ENCODE peak calls at places on chromosomes 11 and 22, in four cellular contexts. M, L, Q and D are unnamed samples.

GRCh38 chr11:393219-394033 is 583 bp upstream of the PKP3 start:
- DNase-seq in M (peak), Q (peak), L (no peak), D (peak)

GRCh38 chr22:17855891-17856290 is 81.6 kb upstream of the BID start:
- DNase-seq in Q (no peak), L (no peak), M (no peak), D (no peak)

GRCh38 chr11:93197383-93198220 is at the start of gene SLC36A4:
- DNase-seq in M (peak), Q (peak), L (peak), D (peak)

GRCh38 chr11:16911186-16911585 is 103.0 kb downstream of the PLEKHA7 start:
- DNase-seq in L (no peak), M (no peak), Q (no peak), D (no peak)

GRCh38 chr11:130202818-130203671 is 43.5 kb downstream of the ST14 start:
- DNase-seq in L (no peak), Q (no peak), M (no peak), D (no peak)

GRCh38 chr22:19480173-19480568 is 451 bp downstream of the CDC45 start:
- DNase-seq in M (no peak), Q (no peak), L (no peak), D (no peak)

GRCh38 chr22:39873963-39874362 is 19.6 kb downstream of the ENTHD1 start:
- DNase-seq in M (no peak), L (no peak), Q (no peak), D (no peak)

GRCh38 chr11:112227002-112227401 is 774 bp downstream of the PTS start:
- DNase-seq in Q (no peak), L (no peak), M (peak), D (no peak)

GRCh38 chr11:81237139-81237538 is 1496.5 kb downstream of the FAM181B start:
- DNase-seq in M (no peak), L (no peak), Q (no peak), D (peak)

GRCh38 chr22:30305519-30305905 is 16.2 kb upstream of the CASTOR1 start:
- DNase-seq in M (no peak), Q (no peak), L (no peak), D (no peak)

GRCh38 chr22:28497188-28497587 is 182.5 kb downstream of the TTC28 start:
- DNase-seq in L (no peak), Q (no peak), M (no peak), D (no peak)

GRCh38 chr11:2523821-2524391 is 79.1 kb downstream of the KCNQ1 start:
- DNase-seq in M (no peak), L (no peak), Q (no peak), D (no peak)

GRCh38 chr11:117328414-117329010 is 858 bp downstream of the CEP164 start:
- DNase-seq in M (no peak), L (no peak), Q (no peak), D (peak)

GRCh38 chr11:22426915-22427314 is 88.7 kb downstream of the SLC17A6 start:
- DNase-seq in M (no peak), Q (no peak), L (no peak), D (no peak)

GRCh38 chr11:65894034-65894591 is 3.6 kb downstream of the CCDC85B start:
- DNase-seq in L (no peak), M (no peak), Q (no peak), D (no peak)

GRCh38 chr11:78350101-78350645 is 67.4 kb downstream of the GAB2 start:
- DNase-seq in M (no peak), L (no peak), Q (no peak), D (peak)

GRCh38 chr11:102347526-102348331 is 715 bp downstream of the BIRC2 start:
- DNase-seq in L (no peak), Q (no peak), M (peak), D (peak)

GRCh38 chr11:35066029-35066428 is 72.9 kb upstream of the CD44 start:
- DNase-seq in M (no peak), L (no peak), Q (no peak), D (no peak)

GRCh38 chr22:45970709-45971388 is 6.1 kb downstream of the WNT7B start:
- DNase-seq in M (no peak), L (no peak), Q (no peak), D (no peak)

GRCh38 chr11:17392872-17393271 is 4.4 kb upstream of the KCNJ11 start:
- DNase-seq in M (no peak), L (no peak), Q (no peak), D (no peak)

GRCh38 chr11:12148466-12148865 is 38.1 kb downstream of the MICAL2 start:
- DNase-seq in Q (no peak), L (no peak), M (no peak), D (no peak)

GRCh38 chr11:60744114-60744513 is 12.6 kb upstream of the MS4A15 start:
- DNase-seq in M (no peak), Q (no peak), L (no peak), D (no peak)

GRCh38 chr11:23509023-23509422 is 648.7 kb upstream of the CCDC179 start:
- DNase-seq in L (no peak), M (no peak), Q (no peak), D (no peak)

GRCh38 chr22:20787223-20787622 is 13.3 kb downstream of the SERPIND1 start:
- DNase-seq in M (no peak), L (no peak), Q (no peak), D (no peak)

DNA sequence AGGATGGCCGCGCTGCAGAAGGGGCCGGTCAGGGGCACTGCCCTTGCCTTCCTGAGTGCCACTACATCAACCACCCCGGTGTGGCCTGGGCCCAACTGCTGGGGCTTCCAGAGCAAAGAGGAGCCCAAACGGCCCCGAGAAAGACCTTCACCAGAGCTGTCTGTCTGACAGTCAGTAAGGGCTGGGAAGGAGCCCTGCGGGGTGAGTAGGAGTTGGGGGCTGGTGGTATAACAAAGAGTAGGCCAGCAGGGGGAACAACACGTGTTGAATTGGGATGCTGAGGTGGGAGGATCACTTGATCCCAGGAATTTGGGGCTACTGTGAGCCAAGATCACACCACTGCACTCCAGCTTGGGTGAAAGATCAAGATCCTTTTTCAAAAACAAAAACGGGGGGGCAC is 3.9 kb downstream of the GSTT4 start:
- DNase-seq in M (no peak), Q (no peak), L (no peak), D (no peak)
- TF ChIP-seq JUND in M (no peak), Q (no peak), L (no peak), D (no peak)

DNA sequence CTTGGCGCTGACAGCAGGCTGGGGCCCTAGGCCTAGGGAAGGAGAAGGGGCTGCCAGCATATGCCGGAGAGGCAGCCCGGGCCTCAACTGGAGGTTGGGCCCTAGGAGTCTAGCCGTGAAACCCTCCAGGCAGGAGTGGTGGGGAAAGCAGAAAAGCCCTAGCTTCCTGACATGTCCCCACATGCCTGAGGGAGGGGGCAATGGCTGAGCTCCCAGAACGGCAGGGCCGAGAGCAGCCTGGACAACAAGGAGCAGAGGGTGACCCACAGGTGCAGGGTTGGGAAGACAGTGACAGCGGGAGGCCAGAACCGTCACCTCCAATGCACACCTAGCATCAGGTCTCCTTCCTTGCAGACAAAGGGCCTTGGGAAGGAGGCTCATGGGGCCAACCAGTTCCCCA is 63.7 kb downstream of the ELFN2 start:
- DNase-seq in L (no peak), M (no peak), Q (no peak), D (no peak)
- TF ChIP-seq JUND in L (no peak), M (no peak), Q (no peak), D (no peak)

GRCh38 chr11:122123258-122123929 is 7.4 kb upstream of the BLID start:
- DNase-seq in Q (no peak), M (no peak), L (no peak), D (no peak)
- TF ChIP-seq JUND in Q (no peak), M (no peak), L (no peak), D (no peak)

GRCh38 chr11:68979931-68980775 is 633 bp downstream of the MRGPRD start:
- DNase-seq in L (no peak), M (no peak), Q (no peak), D (no peak)
- TF ChIP-seq JUND in L (no peak), M (no peak), Q (no peak), D (no peak)

DNA sequence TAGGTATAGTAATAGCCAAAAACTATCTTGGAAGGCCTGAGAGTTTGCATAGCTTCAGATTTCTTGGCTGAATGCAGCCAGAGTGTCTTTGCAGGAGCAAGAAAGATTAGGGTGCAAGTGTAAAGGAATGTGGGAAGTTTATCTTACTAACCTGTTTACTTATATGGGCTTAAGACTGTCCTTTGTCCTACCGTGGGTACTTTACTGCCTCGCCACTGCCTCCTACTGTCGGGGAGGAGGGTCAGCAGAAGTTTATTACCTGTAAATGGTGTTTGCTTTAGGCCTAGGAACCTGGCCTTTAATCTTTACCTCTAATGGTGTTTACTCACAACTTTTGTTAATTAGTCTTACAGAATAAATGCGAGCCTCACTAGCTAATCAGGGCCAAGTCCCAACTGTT is 633.8 kb downstream of the DLG2 start:
- DNase-seq in L (peak), Q (peak), M (no peak), D (peak)
- TF ChIP-seq JUND in L (no peak), Q (no peak), M (no peak), D (no peak)

GRCh38 chr22:23058481-23059336 is 11.6 kb upstream of the GNAZ start:
- DNase-seq in Q (no peak), L (no peak), M (no peak), D (no peak)
- TF ChIP-seq JUND in Q (no peak), L (no peak), M (no peak), D (no peak)

GRCh38 chr11:116217006-116217405 is 555.8 kb downstream of the BUD13 start:
- DNase-seq in Q (peak), M (peak), L (no peak), D (peak)
- TF ChIP-seq JUND in Q (no peak), M (no peak), L (no peak), D (no peak)

DNA sequence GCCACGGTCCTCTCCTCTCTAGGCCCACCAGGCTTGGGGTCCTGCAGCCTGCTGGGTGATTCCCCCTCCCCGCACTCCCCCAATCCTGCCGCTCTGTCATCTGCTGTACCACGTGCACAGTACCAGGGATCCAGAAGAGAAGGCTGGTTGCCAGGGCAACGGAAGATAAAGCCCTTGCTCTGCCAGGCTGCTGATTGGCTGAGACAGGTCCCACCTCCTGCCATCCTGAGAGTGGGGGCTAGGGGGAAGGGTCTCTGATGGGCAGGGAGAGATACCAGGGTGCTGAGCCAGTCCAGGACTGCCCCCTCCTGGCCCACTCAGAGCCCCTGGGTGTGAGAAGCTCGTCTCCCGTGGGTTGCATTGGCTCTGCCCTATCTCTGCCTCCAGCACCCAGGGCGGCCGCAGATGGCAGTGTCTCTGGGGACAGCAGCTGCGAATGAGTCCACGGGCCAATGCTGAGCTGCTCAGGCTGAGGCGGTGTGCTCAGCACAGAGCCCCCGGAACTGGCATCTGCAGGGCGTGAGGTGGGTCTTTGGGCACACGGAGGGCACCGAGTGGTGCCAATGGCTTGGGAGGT is at the start of gene SMIM45:
- DNase-seq in M (no peak), L (no peak), Q (no peak), D (no peak)
- TF ChIP-seq JUND in M (no peak), L (no peak), Q (no peak), D (no peak)

GRCh38 chr11:45778341-45778740 is 26.6 kb upstream of the SLC35C1 start:
- DNase-seq in Q (no peak), L (no peak), M (no peak), D (no peak)
- TF ChIP-seq JUND in Q (no peak), L (no peak), M (no peak), D (no peak)

GRCh38 chr11:8247312-8247711 is 16.4 kb downstream of the LMO1 start:
- DNase-seq in Q (no peak), M (peak), L (no peak), D (peak)
- TF ChIP-seq JUND in Q (no peak), M (no peak), L (no peak), D (no peak)